ENCODE peak calls at places on chromosomes 5 and 9, in ten cellular contexts. T is suprapubic skin, I is A549, A is sigmoid colon, M is K562, U is transverse colon, O is stomach, V is H1, K is upper lobe of left lung, D is tibial nerve. Y is an unnamed sample.

GRCh38 chr5:65961644-65962043 is 35.3 kb downstream of the ERBIN start:
- DNase-seq in T (no peak), I (no peak), A (no peak), M (peak), U (no peak), O (no peak), V (no peak), K (no peak), D (no peak), Y (no peak)

GRCh38 chr9:88736136-88736637 is 201.2 kb downstream of the NXNL2 start:
- DNase-seq in T (no peak), I (no peak), A (no peak), M (no peak), U (no peak), O (no peak), V (no peak), K (no peak), D (no peak), Y (no peak)

GRCh38 chr5:151002681-151003502 is 17.5 kb upstream of the GPX3 start:
- DNase-seq in T (no peak), I (no peak), A (no peak), M (no peak), U (no peak), O (no peak), V (no peak), K (no peak), D (no peak), Y (no peak)

GRCh38 chr5:157457391-157457790 is 2.6 kb upstream of the NIPAL4 start:
- DNase-seq in T (no peak), I (no peak), A (no peak), M (no peak), U (no peak), O (no peak), V (no peak), K (no peak), D (no peak), Y (no peak)

GRCh38 chr5:93576994-93577575 is 3.9 kb downstream of the NR2F1-AS1 start:
- DNase-seq in T (no peak), I (no peak), A (no peak), M (no peak), U (no peak), O (no peak), V (no peak), K (no peak), D (no peak), Y (no peak)

GRCh38 chr5:79346420-79346824 is 110.5 kb downstream of the JMY start:
- DNase-seq in T (no peak), I (peak), A (no peak), M (peak), U (no peak), O (no peak), V (no peak), K (no peak), D (no peak), Y (no peak)

GRCh38 chr5:78514427-78515345 is 133.9 kb downstream of the LHFPL2 start:
- DNase-seq in T (no peak), I (no peak), A (no peak), M (no peak), U (peak), O (no peak), V (no peak), K (no peak), D (no peak), Y (no peak)

GRCh38 chr9:80707120-80707519 is 982.2 kb downstream of the TLE1 start:
- DNase-seq in T (no peak), I (no peak), A (no peak), M (no peak), U (no peak), O (no peak), V (no peak), K (no peak), D (no peak), Y (no peak)

GRCh38 chr9:126503333-126504085 is 110.2 kb upstream of the LMX1B start:
- DNase-seq in T (no peak), I (no peak), A (peak), M (no peak), U (no peak), O (no peak), V (no peak), K (peak), D (no peak), Y (no peak)

GRCh38 chr5:10668697-10669096 is 92.3 kb downstream of the DAP start:
- DNase-seq in T (no peak), I (no peak), A (no peak), M (no peak), U (no peak), O (no peak), V (no peak), K (no peak), D (no peak), Y (no peak)

DNA sequence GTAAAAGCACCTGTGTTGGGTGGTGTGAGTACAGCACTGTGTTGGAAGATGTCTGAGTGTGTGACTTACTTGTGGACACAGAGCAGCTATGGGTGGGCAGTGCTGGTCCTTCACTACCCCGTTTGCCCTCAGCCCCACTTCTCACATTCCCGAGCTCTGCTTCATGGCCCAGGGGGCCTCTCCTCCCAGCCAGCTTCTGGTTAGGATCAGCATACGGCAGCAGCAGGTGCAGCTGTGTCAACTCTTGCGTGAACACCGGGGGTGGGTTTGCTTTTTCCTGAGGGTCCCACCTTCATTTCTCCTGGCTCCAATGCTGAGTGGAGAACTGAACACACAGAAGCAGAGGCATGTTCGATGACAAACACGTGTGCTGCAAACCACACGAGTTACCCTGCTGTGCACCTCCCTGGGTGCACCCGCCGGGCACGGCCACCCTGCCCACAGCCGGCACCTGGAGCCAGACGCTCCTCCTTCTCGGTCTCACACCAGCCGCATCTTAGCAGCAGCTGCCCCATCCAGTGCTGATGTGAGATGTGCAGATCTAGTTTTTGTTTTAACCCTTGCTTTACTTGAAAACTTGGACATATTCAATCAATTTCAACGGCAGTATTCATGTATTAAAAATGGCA is 14.9 kb upstream of the SLC6A3 start:
- DNase-seq in T (no peak), I (no peak), A (peak), M (no peak), U (no peak), O (no peak), V (no peak), K (peak), D (no peak), Y (no peak)
- TF ChIP-seq EP300 in T (no peak), I (no peak), A (no peak), M (no peak), U (no peak), O (no peak), V (no peak), K (no peak), D (no peak), Y (no peak)

GRCh38 chr5:177300971-177301370 is 2.5 kb downstream of the RAB24 start:
- DNase-seq in T (no peak), I (no peak), A (no peak), M (no peak), U (no peak), O (no peak), V (no peak), K (no peak), D (no peak), Y (no peak)

GRCh38 chr5:177299711-177300110 is 3.8 kb downstream of the RAB24 start:
- DNase-seq in T (no peak), I (no peak), A (no peak), M (no peak), U (no peak), O (no peak), V (no peak), K (no peak), D (no peak), Y (no peak)

GRCh38 chr5:177302354-177303110 is 987 bp downstream of the RAB24 start:
- DNase-seq in T (peak), I (no peak), A (peak), M (peak), U (no peak), O (no peak), V (no peak), K (no peak), D (no peak), Y (no peak)

GRCh38 chr5:177301503-177302165 is 1.9 kb downstream of the RAB24 start:
- DNase-seq in T (peak), I (no peak), A (peak), M (no peak), U (peak), O (peak), V (no peak), K (no peak), D (no peak), Y (no peak)

DNA sequence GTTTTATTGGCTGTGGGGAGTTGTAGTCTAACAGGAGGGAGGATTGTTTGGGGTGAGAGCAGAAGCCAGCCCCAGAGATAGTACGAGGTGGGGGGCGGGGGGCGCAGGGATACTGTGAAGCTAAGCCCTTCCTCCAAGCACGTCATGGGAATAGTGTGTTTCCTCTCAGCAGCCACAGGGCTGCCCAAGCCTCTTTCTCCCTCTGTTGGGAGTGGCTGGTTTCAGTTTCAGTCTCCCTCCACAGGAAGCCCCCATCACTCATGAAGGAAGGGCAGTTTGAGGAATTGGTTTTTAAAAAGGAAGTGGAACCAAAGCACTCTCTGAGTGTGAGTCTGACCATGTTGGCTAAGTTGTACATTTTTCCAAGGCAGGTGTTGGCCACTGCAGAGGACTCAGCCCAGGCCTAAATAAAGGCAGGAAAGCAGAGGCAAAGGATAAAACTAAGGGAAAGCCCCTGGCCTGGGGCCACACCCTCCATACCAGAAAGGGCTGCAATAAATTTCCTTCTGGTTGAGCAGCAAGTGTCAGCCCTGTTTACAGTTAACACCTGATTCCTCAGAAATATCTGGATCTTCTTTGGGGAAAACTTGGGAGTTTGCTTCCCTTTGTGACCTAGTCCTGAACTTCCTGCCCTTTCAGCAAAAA is 3.2 kb downstream of the RAB24 start:
- DNase-seq in T (peak), I (no peak), A (peak), M (peak), U (peak), O (peak), V (no peak), K (no peak), D (peak), Y (no peak)
- TF ChIP-seq CTCF in T (no peak), I (no peak), A (no peak), M (peak), U (peak), O (no peak), V (no peak), K (peak), D (no peak), Y (no peak)

DNA sequence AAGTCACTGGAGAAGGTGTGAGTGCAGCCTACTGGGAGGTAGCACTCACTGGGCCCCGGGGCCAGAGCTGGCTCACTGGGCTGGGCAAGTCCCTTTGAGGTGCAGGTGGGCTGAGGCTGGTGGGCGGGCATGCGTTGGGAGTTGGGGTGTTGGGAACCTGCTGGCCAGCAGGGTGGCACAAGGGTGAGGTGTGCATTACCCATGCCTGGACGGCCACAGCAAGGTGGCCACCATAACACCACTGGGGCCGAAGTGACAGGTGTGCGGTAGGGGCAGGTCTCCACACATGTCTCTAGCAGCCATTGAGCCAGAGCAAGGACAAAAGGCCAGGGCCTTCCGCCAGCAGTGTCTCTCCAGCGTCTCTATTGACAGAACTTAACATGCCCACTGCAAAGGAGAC is 22.6 kb downstream of the PRRT1B start:
- DNase-seq in T (no peak), I (no peak), A (no peak), M (no peak), U (no peak), O (no peak), V (no peak), K (peak), D (no peak), Y (no peak)
- TF ChIP-seq POLR2A in T (no peak), I (no peak), A (no peak), M (no peak), U (no peak), O (no peak), V (no peak), K (no peak), D (no peak), Y (no peak)

GRCh38 chr9:116008278-116008677 is 145.3 kb upstream of the PAPPA start:
- DNase-seq in T (no peak), I (peak), A (no peak), M (no peak), U (no peak), O (no peak), V (no peak), K (no peak), D (no peak), Y (no peak)
- TF ChIP-seq EP300 in T (no peak), I (no peak), A (no peak), M (no peak), U (no peak), O (no peak), V (no peak), K (no peak), D (no peak), Y (no peak)

GRCh38 chr9:91192785-91193657 is 168.7 kb downstream of the AUH start:
- DNase-seq in T (peak), I (peak), A (peak), M (peak), U (peak), O (peak), V (peak), K (peak), D (peak), Y (peak)
- TF ChIP-seq CTCF in T (no peak), I (peak), A (no peak), M (peak), U (no peak), O (no peak), V (no peak), K (no peak), D (no peak), Y (peak)